ENCODE peak calls at places on chromosomes 12 and 14, in ten cellular contexts. V is GM12891, L is stomach, F is prostate gland, O is upper lobe of left lung, M is HCT116, B is suprapubic skin, Y is transverse colon, U is sigmoid colon, D is HepG2. Z is an unnamed sample.

GRCh38 chr14:67221248-67221981 is 19.8 kb upstream of the PALS1 start:
- DNase-seq in Y (peak), O (no peak), B (no peak), U (no peak), F (no peak), L (no peak), D (no peak), M (peak), V (no peak), Z (no peak)

GRCh38 chr14:36746907-36747306 is 85.2 kb downstream of the PAX9 start:
- DNase-seq in O (no peak), Y (no peak), U (no peak), M (no peak), D (no peak), B (no peak), F (no peak), L (no peak), V (no peak), Z (no peak)

GRCh38 chr14:69475194-69475818 is 9.2 kb upstream of the PLEKHD1 start:
- DNase-seq in M (no peak), F (no peak), Y (no peak), D (peak), O (no peak), V (no peak), U (no peak), L (no peak), B (no peak), Z (no peak)

GRCh38 chr12:11885261-11886038 is 185.3 kb upstream of the BCL2L14 start:
- DNase-seq in D (peak), O (no peak), F (peak), Y (peak), L (peak), U (no peak), V (no peak), B (no peak), M (no peak), Z (no peak)

GRCh38 chr12:106446429-106447092 is 89.0 kb downstream of the POLR3B start:
- DNase-seq in U (no peak), M (no peak), B (no peak), F (no peak), D (no peak), Y (no peak), O (no peak), V (no peak), L (no peak), Z (no peak)

GRCh38 chr12:32507559-32508276 is 108.4 kb downstream of the FGD4 start:
- DNase-seq in D (no peak), U (no peak), Y (no peak), M (no peak), V (no peak), F (no peak), B (no peak), O (no peak), L (no peak), Z (no peak)

GRCh38 chr12:57231276-57232021 is 1.9 kb downstream of the SHMT2 start:
- DNase-seq in D (no peak), B (no peak), Y (no peak), F (no peak), V (no peak), U (no peak), L (no peak), M (no peak), O (no peak), Z (no peak)

GRCh38 chr14:74663884-74664283 is 49.0 kb downstream of the AREL1 start:
- DNase-seq in F (no peak), U (peak), O (no peak), D (no peak), L (no peak), B (no peak), Y (no peak), M (no peak), V (no peak), Z (no peak)

GRCh38 chr14:89184952-89185351 is 232.1 kb downstream of the FOXN3 start:
- DNase-seq in O (no peak), M (no peak), V (no peak), L (no peak), D (no peak), F (no peak), U (no peak), Y (no peak), B (no peak), Z (no peak)

GRCh38 chr12:76449572-76449971 is 101.4 kb upstream of the BBS10 start:
- DNase-seq in Y (no peak), U (no peak), D (no peak), L (no peak), F (no peak), M (no peak), O (no peak), V (no peak), B (no peak), Z (no peak)

GRCh38 chr12:127052491-127053232 is 1214.3 kb upstream of the TMEM132C start:
- DNase-seq in Y (no peak), L (no peak), F (no peak), M (peak), O (no peak), V (no peak), D (no peak), U (no peak), B (no peak), Z (no peak)

GRCh38 chr14:76948213-76948947 is 80.1 kb downstream of the IRF2BPL start:
- DNase-seq in O (no peak), Y (peak), B (no peak), F (no peak), D (peak), L (peak), U (peak), V (no peak), M (no peak), Z (no peak)

GRCh38 chr12:39440101-39440500 is 2.8 kb downstream of the KIF21A start:
- DNase-seq in Y (no peak), B (no peak), V (no peak), U (no peak), D (no peak), F (no peak), O (no peak), M (no peak), L (no peak), Z (no peak)

GRCh38 chr12:113907446-113908180 is 58.5 kb downstream of the RBM19 start:
- DNase-seq in F (no peak), Y (no peak), L (no peak), U (no peak), M (no peak), D (no peak), O (no peak), V (no peak), B (no peak), Z (no peak)

GRCh38 chr14:54105898-54106297 is 149.3 kb upstream of the BMP4 start:
- DNase-seq in F (no peak), U (no peak), D (no peak), O (no peak), M (peak), V (no peak), B (no peak), L (peak), Y (no peak), Z (no peak)

GRCh38 chr14:32049361-32050103 is 27.6 kb upstream of the ARHGAP5 start:
- DNase-seq in F (no peak), D (no peak), Y (no peak), M (no peak), L (no peak), U (no peak), B (no peak), V (no peak), O (no peak), Z (no peak)

GRCh38 chr12:95966287-95966870 is 23.2 kb downstream of the AMDHD1 start:
- DNase-seq in V (no peak), U (no peak), B (no peak), Y (no peak), L (no peak), M (no peak), F (no peak), D (peak), O (no peak), Z (no peak)

GRCh38 chr12:132133952-132134652 is 10.0 kb downstream of the DDX51 start:
- DNase-seq in M (no peak), L (no peak), D (no peak), O (no peak), V (no peak), B (peak), F (no peak), U (no peak), Y (no peak), Z (no peak)

GRCh38 chr14:50067723-50068495 is 48.5 kb downstream of the VCPKMT start:
- DNase-seq in F (no peak), L (peak), M (peak), V (no peak), B (no peak), Y (peak), D (peak), O (no peak), U (no peak), Z (no peak)

GRCh38 chr14:51430600-51430999 is 190.6 kb downstream of the TMX1 start:
- DNase-seq in B (no peak), D (peak), L (no peak), U (no peak), F (no peak), M (no peak), Y (no peak), O (no peak), V (no peak), Z (no peak)

GRCh38 chr12:93979189-93979588 is 169.2 kb upstream of the PLXNC1 start:
- DNase-seq in Y (peak), L (peak), M (peak), V (no peak), O (no peak), F (peak), D (no peak), U (no peak), B (no peak), Z (no peak)

GRCh38 chr14:101363880-101364391 is 197.4 kb upstream of the DIO3 start:
- DNase-seq in V (no peak), Y (no peak), O (peak), F (no peak), D (no peak), L (no peak), M (no peak), U (peak), B (no peak), Z (no peak)

GRCh38 chr14:36194645-36195044 is 18.1 kb upstream of the PTCSC3 start:
- DNase-seq in O (no peak), Y (no peak), F (no peak), V (no peak), B (no peak), U (no peak), D (no peak), L (no peak), M (no peak), Z (no peak)

GRCh38 chr12:119354187-119354586 is 19.7 kb downstream of the CCDC60 start:
- DNase-seq in O (no peak), U (no peak), D (no peak), L (no peak), M (no peak), F (no peak), V (no peak), B (no peak), Y (no peak), Z (no peak)

GRCh38 chr12:6430124-6430989 is 14.4 kb upstream of the CD27 start:
- DNase-seq in V (no peak), M (peak), Y (peak), L (peak), O (no peak), U (peak), B (peak), F (peak), D (peak), Z (no peak)
- TF ChIP-seq POLR2A in V (no peak), M (no peak), Y (no peak), L (no peak), O (no peak), U (no peak), B (no peak), F (peak), D (no peak), Z (no peak)

GRCh38 chr14:79809849-79810612 is 401.3 kb downstream of the DIO2 start:
- DNase-seq in O (no peak), M (no peak), F (peak), V (no peak), D (no peak), B (no peak), Y (peak), U (no peak), L (no peak), Z (no peak)
- TF ChIP-seq POLR2AphosphoS5 in O (no peak), M (no peak), F (no peak), V (no peak), D (no peak), B (no peak), Y (no peak), U (no peak), L (no peak), Z (no peak)

GRCh38 chr12:122870867-122871664 is 24.9 kb downstream of the VPS37B start:
- DNase-seq in D (no peak), U (peak), O (no peak), V (no peak), F (peak), B (peak), M (no peak), L (peak), Y (peak), Z (no peak)
- TF ChIP-seq POLR2A in D (no peak), U (no peak), O (peak), V (no peak), F (peak), B (no peak), M (no peak), L (no peak), Y (no peak), Z (no peak)

DNA sequence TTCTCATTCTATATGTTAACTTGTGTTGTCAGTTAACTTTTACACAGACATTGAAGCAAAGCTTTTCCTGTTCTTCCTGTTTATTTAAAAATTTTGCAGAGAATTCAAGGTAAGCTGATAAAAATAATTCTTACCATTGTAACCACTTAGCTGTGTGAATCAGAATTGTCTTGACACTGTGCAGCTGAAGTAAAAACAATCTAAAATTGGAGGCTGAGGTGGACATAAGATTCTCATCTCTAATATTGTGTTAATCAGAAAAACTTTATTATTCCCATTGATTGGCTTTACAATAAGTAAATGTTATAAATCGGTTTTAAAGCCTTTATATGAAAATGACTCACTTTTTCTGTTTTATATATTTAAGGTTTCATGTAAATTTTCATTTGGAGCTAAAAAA is 240.3 kb upstream of the PLEKHG7 start:
- DNase-seq in D (no peak), Y (no peak), O (no peak), M (no peak), U (no peak), V (no peak), B (no peak), L (no peak), F (no peak), Z (no peak)
- TF ChIP-seq POLR2AphosphoS5 in D (no peak), Y (no peak), O (no peak), M (no peak), U (no peak), V (no peak), B (no peak), L (no peak), F (no peak), Z (no peak)

DNA sequence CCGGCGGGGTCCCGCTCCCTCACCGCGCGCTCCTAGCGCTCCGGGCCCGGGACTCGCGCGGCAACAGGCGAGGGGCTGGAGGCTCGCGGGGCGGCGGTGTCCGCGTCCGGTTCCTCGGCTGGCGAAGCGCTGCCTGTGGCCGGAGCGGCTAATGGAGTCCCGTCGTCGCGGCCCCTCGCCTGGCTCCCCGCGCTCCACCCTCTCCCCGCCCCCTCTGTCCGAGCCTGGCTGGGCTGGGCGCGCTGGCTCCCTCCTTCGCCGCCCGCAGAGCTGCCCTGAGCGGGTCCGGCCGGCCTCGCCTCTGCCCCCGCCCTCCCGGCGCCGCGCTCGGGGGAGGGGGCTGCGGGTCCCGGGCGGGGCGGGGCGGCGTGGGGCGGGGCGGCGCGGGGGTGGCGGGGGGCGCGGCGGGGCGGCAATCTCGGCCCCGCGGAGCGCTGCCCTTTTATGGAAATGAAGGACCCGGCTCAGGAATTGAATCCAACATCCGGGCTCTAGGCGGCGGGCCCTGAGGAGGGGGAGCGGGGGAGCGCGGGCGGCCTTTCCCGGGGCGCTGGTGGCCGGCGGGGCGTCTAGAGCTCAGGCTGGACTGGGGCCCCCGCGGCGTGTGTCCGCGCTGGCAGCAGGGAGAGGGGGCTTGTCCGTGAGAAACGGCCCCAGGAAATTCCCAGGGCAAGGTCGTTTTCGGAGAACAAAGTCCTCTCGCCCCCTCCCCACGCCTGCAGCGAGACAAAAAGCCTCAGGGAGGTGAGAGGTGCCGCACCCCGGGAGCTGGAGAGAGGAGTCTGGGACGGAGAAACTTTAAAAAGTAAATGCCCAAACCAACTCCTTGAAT is at the start of gene FERMT2:
- DNase-seq in M (peak), B (peak), O (peak), V (peak), Y (peak), D (peak), U (peak), L (peak), F (peak), Z (peak)
- TF ChIP-seq POLR2A in M (no peak), B (no peak), O (peak), V (no peak), Y (no peak), D (peak), U (peak), L (no peak), F (peak), Z (peak)

DNA sequence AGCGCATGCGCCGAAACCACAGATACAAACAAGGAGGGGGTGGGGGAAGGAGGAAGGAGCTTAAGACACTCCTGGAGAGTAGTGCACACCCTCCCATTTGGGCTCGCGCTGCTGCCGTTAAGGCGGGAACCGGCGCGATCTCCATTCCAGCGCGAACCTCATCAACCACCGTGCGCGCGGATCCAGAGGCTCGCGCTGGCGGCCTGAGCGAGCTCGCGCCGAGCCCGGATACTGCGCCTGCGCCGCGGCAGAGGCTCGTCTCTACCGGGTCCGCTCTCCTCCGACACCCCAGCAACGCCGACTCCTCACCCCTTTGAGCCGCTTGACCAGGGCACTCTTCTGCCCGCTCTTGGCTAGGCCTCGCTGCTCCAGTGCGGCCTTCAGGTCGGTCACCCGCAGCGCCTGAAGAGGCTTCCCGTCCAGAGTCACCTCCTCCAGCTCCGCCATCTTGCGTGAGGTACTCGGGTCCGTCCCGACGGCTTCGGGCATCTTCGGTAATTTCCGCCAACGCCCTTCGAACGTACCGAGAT is at the start of gene ACIN1:
- DNase-seq in M (peak), O (peak), F (peak), B (peak), Y (no peak), V (peak), U (peak), D (peak), L (peak), Z (peak)
- TF ChIP-seq POLR2AphosphoS5 in M (peak), O (peak), F (peak), B (peak), Y (peak), V (no peak), U (peak), D (peak), L (peak), Z (peak)

GRCh38 chr12:115879354-115879753 is 398.1 kb downstream of the MED13L start:
- DNase-seq in M (no peak), U (no peak), V (no peak), O (peak), D (no peak), Y (no peak), L (no peak), F (no peak), B (no peak), Z (no peak)
- TF ChIP-seq POLR2A in M (no peak), U (no peak), V (no peak), O (no peak), D (no peak), Y (no peak), L (no peak), F (no peak), B (no peak), Z (no peak)

Z was measured in GM12892.